ENCODE peak calls at places on chromosomes 3 and 15, in seven cellular contexts. E is renal cortical epithelial cell; L is amniotic epithelial cell; C is stimulated activated CD4-positive, alpha-beta T cell treated with anti-CD3 and anti-CD28 coated beads, Interleukin-2, amount 100 ng/mL, for 48 hours; D is dorsolateral prefrontal cortex; F is CD8-positive, alpha-beta T cell; O is activated CD4-positive, alpha-beta T cell treated with anti-CD3 and anti-CD28 coated beads, Interleukin-2, amount 10 ng/mL, durations not matched to agents 7 days and 5 days. K is an unnamed sample.

GRCh38 chr3:149277338-149277813 is 55.7 kb upstream of the CP start:
- DNase-seq in E (peak; percentile 89), L (peak; percentile 73), C (no peak), D (no peak), F (no peak), O (peak; percentile 20), K (no peak)

GRCh38 chr15:90869601-90870353 is 1.4 kb downstream of the FURIN start:
- DNase-seq in E (peak; percentile 93), L (peak; percentile 74), C (no peak), D (no peak), F (no peak), O (peak; percentile 47), K (peak; percentile 39)

GRCh38 chr3:161161603-161162002 is 56.5 kb upstream of the B3GALNT1 start:
- DNase-seq in E (no peak), L (no peak), C (no peak), D (no peak), F (no peak), O (no peak), K (no peak)

GRCh38 chr3:166127969-166128368 is 290.7 kb upstream of the BCHE start:
- DNase-seq in E (no peak), L (no peak), C (no peak), D (no peak), F (no peak), O (no peak), K (no peak)

GRCh38 chr3:129594907-129595390 is 11.5 kb downstream of the PLXND1 start:
- DNase-seq in E (no peak), L (no peak), C (no peak), D (no peak), F (no peak), O (no peak), K (no peak)

GRCh38 chr3:136621628-136622027 is 130.6 kb downstream of the STAG1 start:
- DNase-seq in E (no peak), L (peak; percentile 85), C (no peak), D (no peak), F (no peak), O (no peak), K (no peak)

GRCh38 chr3:127482216-127483004 is 108.1 kb downstream of the TPRA1 start:
- DNase-seq in E (no peak), L (peak; percentile 81), C (no peak), D (no peak), F (no peak), O (no peak), K (no peak)

GRCh38 chr15:75531041-75531450 is 48.1 kb downstream of the PTPN9 start:
- DNase-seq in E (peak; percentile 32), L (no peak), C (no peak), D (no peak), F (no peak), O (no peak), K (no peak)

GRCh38 chr3:101978348-101978747 is 129.0 kb downstream of the NFKBIZ start:
- DNase-seq in E (no peak), L (no peak), C (no peak), D (no peak), F (no peak), O (no peak), K (no peak)

GRCh38 chr15:50162988-50163718 is 18.8 kb upstream of the SLC27A2 start:
- DNase-seq in E (peak; percentile 63), L (peak; percentile 52), C (no peak), D (no peak), F (no peak), O (no peak), K (no peak)

GRCh38 chr15:100234158-100235029 is 107.4 kb downstream of the ADAMTS17 start:
- DNase-seq in E (no peak), L (no peak), C (no peak), D (no peak), F (no peak), O (no peak), K (no peak)

GRCh38 chr3:178381555-178381954 is 154.7 kb upstream of the KCNMB2 start:
- DNase-seq in E (no peak), L (peak; percentile 37), C (no peak), D (no peak), F (no peak), O (no peak), K (no peak)

GRCh38 chr3:131053021-131053420 is 26.3 kb downstream of the NEK11 start:
- DNase-seq in E (peak; percentile 22), L (peak; percentile 24), C (no peak), D (no peak), F (no peak), O (no peak), K (no peak)

GRCh38 chr3:177421176-177421782 is 224.0 kb upstream of the TBL1XR1 start:
- DNase-seq in E (no peak), L (no peak), C (no peak), D (no peak), F (no peak), O (no peak), K (no peak)

GRCh38 chr3:172709776-172710708 is 825 bp downstream of the NCEH1 start:
- DNase-seq in E (peak; percentile 37), L (peak; percentile 31), C (no peak), D (peak; percentile 56), F (no peak), O (peak; percentile 7), K (no peak)

GRCh38 chr15:38696120-38696727 is 131.6 kb upstream of the RASGRP1 start:
- DNase-seq in E (peak; percentile 31), L (peak; percentile 58), C (peak; percentile 57), D (no peak), F (peak; percentile 78), O (peak; percentile 83), K (peak; percentile 59)

GRCh38 chr3:124774305-124774673 is 44.0 kb downstream of the UMPS start:
- DNase-seq in E (peak; percentile 64), L (peak; percentile 73), C (no peak), D (no peak), F (no peak), O (no peak), K (no peak)

GRCh38 chr3:86793786-86794185 is 197.2 kb downstream of the VGLL3 start:
- DNase-seq in E (peak; percentile 97), L (peak; percentile 98), C (no peak), D (no peak), F (no peak), O (no peak), K (no peak)

GRCh38 chr3:183211390-183211789 is 41.7 kb upstream of the B3GNT5 start:
- DNase-seq in E (no peak), L (no peak), C (no peak), D (no peak), F (no peak), O (no peak), K (no peak)

GRCh38 chr3:186128158-186128557 is 19.3 kb upstream of the ETV5 start:
- DNase-seq in E (peak; percentile 16), L (no peak), C (no peak), D (no peak), F (no peak), O (no peak), K (no peak)

GRCh38 chr3:124033360-124034015 is 41.6 kb upstream of the ROPN1 start:
- DNase-seq in E (no peak), L (no peak), C (no peak), D (no peak), F (peak; percentile 18), O (no peak), K (no peak)

GRCh38 chr3:73037369-73037699 is 24.1 kb upstream of the EBLN2 start:
- DNase-seq in E (peak; percentile 42), L (peak; percentile 43), C (no peak), D (no peak), F (no peak), O (no peak), K (no peak)

GRCh38 chr3:143000525-143000924 is 845 bp upstream of the U2SURP start:
- DNase-seq in E (peak; percentile 82), L (peak; percentile 55), C (no peak), D (no peak), F (no peak), O (no peak), K (no peak)

GRCh38 chr15:26091184-26091583 is 228.1 kb upstream of the ATP10A start:
- DNase-seq in E (no peak), L (no peak), C (no peak), D (no peak), F (no peak), O (no peak), K (no peak)

GRCh38 chr3:37997791-37998370 is 7.3 kb downstream of the VILL start:
- DNase-seq in E (no peak), L (no peak), C (no peak), D (peak; percentile 41), F (no peak), O (no peak), K (no peak)